ENCODE peak calls at places on chromosomes 11 and 22, in six cellular contexts. L is ascending aorta; J is uterus; Y is CD8-positive, alpha-beta T cell; X is adrenal gland; H is CD8-positive, alpha-beta memory T cell. B is an unnamed sample. For H3K4me1 and H3K27me3, the result is how much of the 10 kb centered on the place peaks cover.

GRCh38 chr11:71086687-71087258 is 165.6 kb downstream of the SHANK2 start:
- DNase-seq in L (no peak), J (no peak), Y (no peak), X (peak), H (no peak), B (no peak)

GRCh38 chr11:94473177-94473799 is 20.4 kb downstream of the MRE11 start:
- DNase-seq in L (no peak), J (no peak), Y (no peak), X (no peak), H (no peak), B (no peak)

GRCh38 chr11:105144887-105145286 is 5.3 kb upstream of the CARD18 start:
- DNase-seq in L (no peak), J (no peak), Y (no peak), X (no peak), H (no peak), B (no peak)

GRCh38 chr22:45029501-45029900 is 19.7 kb upstream of the PHF21B start:
- DNase-seq in L (no peak), J (no peak), Y (no peak), X (no peak), H (no peak), B (no peak)

GRCh38 chr11:96098511-96099241 is 174.8 kb upstream of the MTMR2 start:
- DNase-seq in L (no peak), J (no peak), Y (no peak), X (no peak), H (no peak), B (peak)

GRCh38 chr11:61642162-61642561 is 38.0 kb upstream of the DAGLA start:
- DNase-seq in L (no peak), J (no peak), Y (no peak), X (no peak), H (no peak), B (no peak)

GRCh38 chr11:11072067-11072466 is 214.2 kb upstream of the ZBED5 start:
- DNase-seq in L (no peak), J (no peak), Y (no peak), X (no peak), H (no peak), B (no peak)

GRCh38 chr11:65569164-65569972 is 909 bp upstream of the ZNRD2 start:
- DNase-seq in L (no peak), J (no peak), Y (no peak), X (no peak), H (no peak), B (no peak)

GRCh38 chr11:128346808-128347207 is 240.6 kb downstream of the ETS1 start:
- DNase-seq in L (no peak), J (no peak), Y (no peak), X (peak), H (no peak), B (no peak)

GRCh38 chr11:64796047-64796756 is 6.8 kb downstream of the MAP4K2 start:
- DNase-seq in L (no peak), J (no peak), Y (no peak), X (no peak), H (no peak), B (peak)

GRCh38 chr22:29195964-29196666 is 9.6 kb upstream of the EMID1 start:
- DNase-seq in L (no peak), J (no peak), Y (no peak), X (no peak), H (peak), B (no peak)

GRCh38 chr11:828501-829115 is 889 bp downstream of the CRACR2B start:
- DNase-seq in L (no peak), J (no peak), Y (no peak), X (no peak), H (no peak), B (peak)

GRCh38 chr11:829116-829945 is 1.6 kb downstream of the CRACR2B start:
- DNase-seq in L (no peak), J (no peak), Y (no peak), X (peak), H (no peak), B (peak)

GRCh38 chr11:827146-827860 is 416 bp upstream of the CRACR2B start:
- DNase-seq in L (no peak), J (no peak), Y (no peak), X (no peak), H (no peak), B (peak)

GRCh38 chr11:826836-827145 is 928 bp upstream of the CRACR2B start:
- DNase-seq in L (no peak), J (no peak), Y (no peak), X (no peak), H (no peak), B (peak)

GRCh38 chr11:827861-828167 is at the start of gene CRACR2B:
- DNase-seq in L (no peak), J (no peak), Y (no peak), X (no peak), H (no peak), B (no peak)
- H3K4me1 ChIP-seq in L (under half), J (under half), Y (half or more), X (under half), H (under half), B (under half)

GRCh38 chr11:2519879-2520735 is 75.3 kb downstream of the KCNQ1 start:
- DNase-seq in L (no peak), J (peak), Y (no peak), X (peak), H (peak), B (peak)
- H3K27me3 ChIP-seq in L (under half), J (under half), Y (under half), X (under half), H (under half), B (under half)

GRCh38 chr22:31346733-31347250 is 646 bp upstream of the PATZ1 start:
- DNase-seq in L (no peak), J (peak), Y (no peak), X (peak), H (peak), B (peak)
- H3K4me1 ChIP-seq in L (under half), J (under half), Y (under half), X (under half), H (under half), B (under half)

GRCh38 chr11:121453589-121454299 is 977 bp upstream of the SORL1-AS1 start:
- DNase-seq in L (no peak), J (no peak), Y (no peak), X (no peak), H (no peak), B (no peak)

GRCh38 chr11:121456816-121457431 is 4.2 kb upstream of the SORL1-AS1 start:
- DNase-seq in L (no peak), J (no peak), Y (no peak), X (no peak), H (no peak), B (no peak)

GRCh38 chr11:121452609-121453150 is at the start of gene SORL1-AS1:
- DNase-seq in L (no peak), J (no peak), Y (peak), X (no peak), H (peak), B (no peak)

GRCh38 chr11:121451982-121452608 is at the start of gene SORL1:
- DNase-seq in L (no peak), J (peak), Y (peak), X (peak), H (peak), B (peak)

GRCh38 chr11:121455115-121455514 is 2.3 kb upstream of the SORL1-AS1 start:
- DNase-seq in L (no peak), J (no peak), Y (no peak), X (no peak), H (no peak), B (no peak)
- H3K27me3 ChIP-seq in L (under half), J (under half), Y (under half), X (under half), H (under half), B (under half)

DNA sequence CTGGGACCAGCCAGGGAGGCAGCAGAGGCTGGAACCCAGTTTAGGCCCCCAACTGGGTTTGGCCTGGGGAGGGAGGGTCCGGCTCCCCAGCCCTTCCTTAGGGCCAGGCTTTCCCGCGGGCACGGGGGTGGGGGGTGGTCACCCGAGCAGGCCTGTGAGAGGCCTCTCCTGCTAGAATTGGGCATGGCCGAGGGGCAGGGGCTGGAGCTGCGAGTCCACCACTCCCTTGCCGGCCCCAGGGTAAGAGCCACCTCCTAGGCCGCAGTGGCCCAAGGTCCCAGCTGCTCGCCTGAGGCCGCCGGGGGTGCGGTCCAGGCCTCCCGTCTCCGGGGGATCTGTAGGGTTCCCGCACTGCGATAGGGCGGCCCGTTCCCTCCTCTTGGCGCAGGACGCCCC is 6.1 kb downstream of the LMNTD2 start:
- DNase-seq in L (no peak), J (no peak), Y (no peak), X (no peak), H (peak), B (peak)
- H3K4me1 ChIP-seq in L (under half), J (under half), Y (under half), X (under half), H (under half), B (under half)

GRCh38 chr22:22417495-22418162 is 90.9 kb downstream of the ZNF280B start:
- DNase-seq in L (no peak), J (no peak), Y (no peak), X (no peak), H (no peak), B (no peak)
- H3K27me3 ChIP-seq in L (under half), J (under half), Y (under half), X (under half), H (under half), B (under half)

B was measured in right cardiac atrium.